ENCODE peak calls at places on chromosomes 7 and 10, in six cellular contexts. B is body of pancreas, P is uterus, J is adrenal gland, R is HepG2, F is Peyer's patch. V is an unnamed sample.
A peak's percentile ranks its signal among the peaks of the same experiment; 100 is the strongest.

GRCh38 chr10:110408203-110408871 is 89.4 kb upstream of the DUSP5 start:
- DNase-seq in P (no peak), F (no peak), R (no peak), J (no peak), B (no peak), V (no peak)

GRCh38 chr7:156139633-156140032 is 327.4 kb upstream of the SHH start:
- DNase-seq in P (no peak), B (no peak), R (no peak), F (no peak), J (no peak), V (no peak)

GRCh38 chr10:114525368-114525949 is 121.2 kb upstream of the AFAP1L2 start:
- DNase-seq in R (no peak), P (peak; percentile 50), J (no peak), B (no peak), F (no peak), V (no peak)

GRCh38 chr7:2471396-2471795 is 4.8 kb downstream of the GRIFIN start:
- DNase-seq in P (no peak), F (no peak), J (no peak), R (no peak), B (no peak), V (no peak)

GRCh38 chr10:11927746-11928145 is 104.6 kb downstream of the PROSER2 start:
- DNase-seq in B (no peak), J (no peak), P (no peak), F (no peak), R (no peak), V (no peak)

GRCh38 chr7:35968140-35968940 is 167.5 kb downstream of the SEPTIN7 start:
- DNase-seq in B (no peak), R (no peak), J (no peak), P (no peak), F (no peak), V (no peak)

GRCh38 chr7:151416135-151416740 is 6.4 kb upstream of the WDR86 start:
- DNase-seq in F (no peak), B (no peak), J (no peak), P (no peak), R (no peak), V (no peak)

GRCh38 chr10:10870523-10871241 is 147.0 kb upstream of the CELF2 start:
- DNase-seq in P (peak; percentile 68), B (no peak), J (no peak), R (no peak), F (no peak), V (no peak)

DNA sequence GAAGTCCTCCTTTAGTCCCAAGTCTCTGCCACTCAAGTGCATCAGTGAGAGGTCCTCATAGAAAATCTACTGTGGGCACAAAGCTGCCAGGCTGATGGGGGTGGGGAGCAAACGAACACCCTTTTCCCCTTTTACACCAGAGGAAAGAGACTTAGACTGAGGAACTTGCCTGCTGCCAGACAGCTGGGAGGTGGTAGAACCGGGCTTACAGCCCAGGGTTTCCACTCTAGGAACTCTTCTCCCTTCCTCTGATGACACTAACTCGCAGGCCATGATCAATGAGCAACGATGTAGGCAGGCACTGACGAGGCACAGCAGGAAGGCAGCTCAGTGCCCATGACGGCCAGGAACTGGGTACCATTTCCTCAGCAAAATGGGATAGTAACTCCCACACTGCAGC is 11.0 kb upstream of the SH2D4B start:
- DNase-seq in F (no peak), R (no peak), P (no peak), B (no peak), J (no peak), V (no peak)
- H3K4me3 ChIP-seq in F (no peak overlapping the region), R (no peak overlapping the region), P (no peak overlapping the region), B (no peak overlapping the region), J (no peak overlapping the region), V (no peak overlapping the region)

GRCh38 chr10:17062493-17063487 is 66.8 kb downstream of the CUBN start:
- DNase-seq in R (peak; percentile 76), J (peak; percentile 30), B (peak; percentile 57), F (no peak), P (peak; percentile 36), V (peak; percentile 33)
- TF ChIP-seq POLR2A in R (no peak), J (no peak), B (peak; percentile 40), F (no peak), P (no peak), V (no peak)

GRCh38 chr7:119010635-119011034 is 786.1 kb downstream of the ANKRD7 start:
- DNase-seq in R (no peak), P (no peak), B (no peak), J (no peak), F (no peak), V (no peak)
- H3K4me3 ChIP-seq in R (no peak overlapping the region), P (no peak overlapping the region), B (no peak overlapping the region), J (no peak overlapping the region), F (no peak overlapping the region), V (no peak overlapping the region)

DNA sequence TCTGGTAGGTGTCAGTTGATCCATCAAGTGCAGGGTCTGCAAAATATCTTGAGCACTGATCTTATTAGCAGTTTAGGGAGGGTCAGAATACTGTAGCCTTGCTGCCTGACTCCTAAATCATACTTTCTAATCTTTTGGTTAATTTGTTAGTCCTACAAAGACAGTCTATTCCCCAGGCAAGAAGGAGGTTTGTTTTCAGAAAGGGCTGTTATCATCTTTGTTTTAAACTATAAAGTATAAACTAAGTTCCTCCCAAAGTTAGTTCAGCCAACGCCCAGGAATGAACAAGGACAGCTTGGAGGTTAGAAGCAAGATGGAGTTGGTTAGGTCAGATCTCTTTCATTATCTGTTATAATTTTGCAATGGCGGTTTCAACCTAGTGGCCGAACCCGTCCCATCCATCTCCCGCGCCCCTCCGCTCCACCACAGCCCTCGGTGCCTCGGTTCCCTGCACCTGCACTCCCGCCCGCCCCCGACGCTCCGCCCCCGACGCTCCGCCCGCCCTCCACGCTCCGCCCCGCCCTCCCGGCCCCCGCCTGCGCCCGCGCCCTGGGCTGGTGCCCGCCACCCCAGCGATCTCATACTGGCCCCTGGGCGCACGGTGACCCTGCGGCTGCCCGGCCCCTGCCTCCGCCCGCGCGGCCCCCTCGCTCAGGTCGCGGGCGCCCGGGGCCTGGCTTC is at the start of gene ADCK2:
- DNase-seq in R (no peak), B (peak; percentile 68), J (peak; percentile 47), P (peak; percentile 47), F (peak; percentile 82), V (peak; percentile 64)
- TF ChIP-seq POLR2A in R (no peak), B (no peak), J (peak; percentile 38), P (no peak), F (peak; percentile 42), V (peak; percentile 51)

GRCh38 chr7:20786779-20787651 is at the start of gene SP8:
- DNase-seq in J (no peak), R (peak; percentile 31), B (no peak), F (peak; percentile 66), P (no peak), V (no peak)

GRCh38 chr7:20785211-20786048 is 1.3 kb downstream of the SP8 start:
- DNase-seq in B (peak; percentile 32), R (no peak), P (no peak), J (no peak), F (no peak), V (no peak)

GRCh38 chr7:20786049-20786412 is 655 bp downstream of the SP8 start:
- DNase-seq in F (no peak), J (no peak), R (no peak), B (no peak), P (no peak), V (no peak)

GRCh38 chr7:20787658-20788057 is 972 bp upstream of the SP8 start:
- DNase-seq in P (no peak), B (no peak), J (no peak), F (no peak), R (no peak), V (no peak)

GRCh38 chr7:20786421-20786778 is 286 bp downstream of the SP8 start:
- DNase-seq in J (no peak), F (no peak), P (no peak), B (no peak), R (no peak), V (no peak)
- H3K4me3 ChIP-seq in J (no peak overlapping the region), F (no peak overlapping the region), P (no peak overlapping the region), B (no peak overlapping the region), R (peak overlapping the region; percentile 47), V (peak overlapping the region; percentile 2)